ENCODE peak calls at places on chromosomes 6 and 20, in seven cellular contexts. P is dorsolateral prefrontal cortex, W is GM23338, E is thyroid gland, K is uterus, L is AG10803, X is suprapubic skin. H is an unnamed sample.

GRCh38 chr6:50467931-50468330 is 245.4 kb upstream of the TFAP2D start:
- DNase-seq in P (no peak), W (no peak), E (no peak), K (no peak), L (no peak), X (no peak), H (no peak)

GRCh38 chr6:1952726-1953360 is 292.6 kb downstream of the GMDS start:
- DNase-seq in P (no peak), W (no peak), E (no peak), K (no peak), L (peak), X (no peak), H (no peak)

GRCh38 chr6:87808005-87808757 is 106.1 kb upstream of the AKIRIN2 start:
- DNase-seq in P (no peak), W (no peak), E (no peak), K (no peak), L (peak), X (no peak), H (no peak)

GRCh38 chr20:44430270-44431065 is 45.2 kb upstream of the TTPAL start:
- DNase-seq in P (no peak), W (no peak), E (no peak), K (no peak), L (no peak), X (no peak), H (no peak)

GRCh38 chr20:23640873-23641667 is 3.3 kb upstream of the CST3 start:
- DNase-seq in P (no peak), W (no peak), E (no peak), K (no peak), L (no peak), X (no peak), H (peak)

GRCh38 chr6:5516036-5516435 is 254.7 kb downstream of the FARS2 start:
- DNase-seq in P (no peak), W (no peak), E (no peak), K (no peak), L (no peak), X (no peak), H (no peak)

GRCh38 chr6:21840428-21840827 is 246.9 kb downstream of the SOX4 start:
- DNase-seq in P (no peak), W (no peak), E (no peak), K (no peak), L (no peak), X (no peak), H (no peak)

GRCh38 chr6:23244300-23244699 is 674.9 kb downstream of the HDGFL1 start:
- DNase-seq in P (no peak), W (no peak), E (no peak), K (no peak), L (peak), X (no peak), H (no peak)

GRCh38 chr6:41739041-41739440 is 3.6 kb upstream of the TFEB start:
- DNase-seq in P (no peak), W (no peak), E (no peak), K (no peak), L (no peak), X (no peak), H (no peak)

GRCh38 chr20:24102290-24102689 is 113.7 kb upstream of the GGTLC1 start:
- DNase-seq in P (no peak), W (peak), E (no peak), K (no peak), L (no peak), X (no peak), H (no peak)

GRCh38 chr6:117414770-117415169 is 11.0 kb downstream of the ROS1 start:
- DNase-seq in P (no peak), W (peak), E (no peak), K (no peak), L (peak), X (no peak), H (no peak)

GRCh38 chr6:136728976-136729515 is 63.2 kb downstream of the MAP3K5 start:
- DNase-seq in P (no peak), W (no peak), E (no peak), K (no peak), L (no peak), X (no peak), H (no peak)

GRCh38 chr20:44370639-44371218 is 15.2 kb downstream of the HNF4A start:
- DNase-seq in P (no peak), W (no peak), E (no peak), K (no peak), L (no peak), X (no peak), H (no peak)

GRCh38 chr6:113690255-113690956 is 166.7 kb upstream of the MARCKS start:
- DNase-seq in P (no peak), W (no peak), E (no peak), K (no peak), L (peak), X (no peak), H (peak)

GRCh38 chr6:2020909-2021308 is 224.5 kb downstream of the GMDS start:
- DNase-seq in P (no peak), W (peak), E (no peak), K (no peak), L (peak), X (no peak), H (no peak)

GRCh38 chr6:112560651-112561050 is 213.5 kb downstream of the RFPL4B start:
- DNase-seq in P (no peak), W (peak), E (no peak), K (no peak), L (no peak), X (no peak), H (no peak)

GRCh38 chr20:39851459-39851858 is 837.6 kb downstream of the MAFB start:
- DNase-seq in P (no peak), W (no peak), E (no peak), K (no peak), L (peak), X (no peak), H (no peak)

GRCh38 chr6:127855542-127856159 is 45.2 kb downstream of the THEMIS start:
- DNase-seq in P (peak), W (peak), E (peak), K (no peak), L (peak), X (no peak), H (no peak)

GRCh38 chr20:63706852-63707557 is 771 bp downstream of the ARFRP1 start:
- DNase-seq in P (no peak), W (peak), E (peak), K (peak), L (peak), X (peak), H (no peak)

GRCh38 chr6:41786451-41787218 is 859 bp upstream of the TOMM6 start:
- DNase-seq in P (peak), W (peak), E (peak), K (peak), L (peak), X (peak), H (peak)

GRCh38 chr6:166632731-166633130 is 5.7 kb upstream of the RPS6KA2 start:
- DNase-seq in P (no peak), W (no peak), E (no peak), K (no peak), L (no peak), X (no peak), H (no peak)

GRCh38 chr20:37541326-37541725 is 13.7 kb upstream of the BLCAP start:
- DNase-seq in P (no peak), W (no peak), E (no peak), K (no peak), L (no peak), X (peak), H (no peak)

GRCh38 chr6:138240476-138241245 is 22.4 kb upstream of the PBOV1 start:
- DNase-seq in P (no peak), W (no peak), E (no peak), K (no peak), L (peak), X (no peak), H (no peak)

GRCh38 chr20:33239979-33240736 is 4.4 kb downstream of the BPIFA1 start:
- DNase-seq in P (no peak), W (no peak), E (no peak), K (no peak), L (no peak), X (no peak), H (no peak)

GRCh38 chr6:134683783-134684765 is 265.8 kb downstream of the ALDH8A1 start:
- DNase-seq in P (no peak), W (no peak), E (no peak), K (no peak), L (peak), X (no peak), H (no peak)

GRCh38 chr6:105968230-105968954 is 117.7 kb upstream of the PRDM1 start:
- DNase-seq in P (no peak), W (no peak), E (no peak), K (no peak), L (no peak), X (no peak), H (no peak)

GRCh38 chr6:13413906-13414555 is 73.4 kb downstream of the GFOD1 start:
- DNase-seq in P (peak), W (no peak), E (no peak), K (no peak), L (no peak), X (peak), H (no peak)

GRCh38 chr6:130766239-130767144 is 60.7 kb upstream of the SMLR1 start:
- DNase-seq in P (no peak), W (no peak), E (no peak), K (no peak), L (no peak), X (no peak), H (peak)

GRCh38 chr20:4113996-4114603 is 98.7 kb upstream of the RNF24 start:
- DNase-seq in P (no peak), W (no peak), E (no peak), K (no peak), L (no peak), X (no peak), H (no peak)

GRCh38 chr6:105489213-105489525 is 86.3 kb upstream of the PREP start:
- DNase-seq in P (no peak), W (no peak), E (no peak), K (no peak), L (no peak), X (no peak), H (no peak)

GRCh38 chr6:134667106-134667505 is 282.8 kb downstream of the ALDH8A1 start:
- DNase-seq in P (no peak), W (no peak), E (no peak), K (no peak), L (no peak), X (no peak), H (no peak)

GRCh38 chr6:126180585-126180984 is 159.3 kb upstream of the CENPW start:
- DNase-seq in P (no peak), W (no peak), E (no peak), K (peak), L (peak), X (no peak), H (no peak)

GRCh38 chr6:11500008-11500407 is 37.5 kb upstream of the TMEM170B start:
- DNase-seq in P (no peak), W (no peak), E (no peak), K (no peak), L (peak), X (no peak), H (no peak)

GRCh38 chr20:51022803-51023616 is at the start of gene KCNG1:
- DNase-seq in P (no peak), W (peak), E (peak), K (peak), L (peak), X (no peak), H (no peak)

GRCh38 chr20:61848851-61849250 is 216.8 kb downstream of the TAF4 start:
- DNase-seq in P (no peak), W (no peak), E (no peak), K (no peak), L (no peak), X (no peak), H (no peak)

GRCh38 chr20:61539706-61540360 is 287.8 kb downstream of the CDH4 start:
- DNase-seq in P (no peak), W (no peak), E (no peak), K (no peak), L (no peak), X (no peak), H (no peak)

GRCh38 chr20:46773680-46774079 is 64.2 kb downstream of the SLC2A10 start:
- DNase-seq in P (no peak), W (no peak), E (peak), K (no peak), L (no peak), X (no peak), H (no peak)

GRCh38 chr6:79494841-79495240 is 42.4 kb downstream of the LCA5 start:
- DNase-seq in P (no peak), W (peak), E (no peak), K (no peak), L (no peak), X (no peak), H (no peak)

GRCh38 chr6:164133095-164133494 is 718.6 kb downstream of the QKI start:
- DNase-seq in P (no peak), W (no peak), E (no peak), K (no peak), L (no peak), X (no peak), H (no peak)

GRCh38 chr20:20780127-20780822 is 67.8 kb upstream of the RALGAPA2 start:
- DNase-seq in P (no peak), W (peak), E (peak), K (no peak), L (peak), X (peak), H (no peak)

DNA sequence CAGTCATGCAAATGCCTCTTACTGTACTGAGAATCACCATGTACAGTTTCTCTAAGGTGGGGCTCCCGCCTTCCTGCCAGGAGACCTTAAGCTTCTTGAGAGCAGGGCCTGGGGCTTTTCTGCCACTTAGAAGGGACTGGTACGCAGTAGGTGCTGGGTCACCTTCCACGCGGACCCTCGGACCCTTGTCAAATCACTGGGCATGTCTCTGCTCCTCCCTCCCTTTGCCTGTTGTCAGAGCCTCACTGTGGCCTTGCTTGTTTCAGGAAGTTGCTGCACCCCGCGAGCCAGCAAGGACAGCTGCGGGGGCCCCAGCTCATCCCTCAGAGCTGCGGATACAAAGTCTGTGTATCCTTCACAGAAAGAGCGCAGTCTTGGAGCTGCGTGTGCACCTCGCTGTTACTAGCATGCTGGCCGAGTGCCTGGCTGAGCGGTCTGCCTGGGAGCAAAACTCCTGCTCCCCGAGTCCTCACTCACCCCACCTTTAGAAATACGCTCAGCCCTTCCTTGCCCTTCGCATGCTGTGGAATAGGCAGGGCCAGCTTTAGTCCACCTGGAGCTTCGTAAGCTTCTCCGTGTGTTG is 30.7 kb upstream of the IRF4 start:
- DNase-seq in P (no peak), W (no peak), E (no peak), K (no peak), L (no peak), X (no peak), H (no peak)
- H3K4me3 ChIP-seq in P (no peak), W (no peak), E (no peak), K (no peak), L (no peak), X (no peak), H (no peak)

GRCh38 chr6:71187136-71187535 is 101.5 kb upstream of the OGFRL1 start:
- DNase-seq in P (no peak), W (no peak), E (no peak), K (no peak), L (no peak), X (no peak), H (no peak)

GRCh38 chr6:71194730-71195129 is 93.9 kb upstream of the OGFRL1 start:
- DNase-seq in P (no peak), W (no peak), E (no peak), K (no peak), L (peak), X (no peak), H (no peak)

DNA sequence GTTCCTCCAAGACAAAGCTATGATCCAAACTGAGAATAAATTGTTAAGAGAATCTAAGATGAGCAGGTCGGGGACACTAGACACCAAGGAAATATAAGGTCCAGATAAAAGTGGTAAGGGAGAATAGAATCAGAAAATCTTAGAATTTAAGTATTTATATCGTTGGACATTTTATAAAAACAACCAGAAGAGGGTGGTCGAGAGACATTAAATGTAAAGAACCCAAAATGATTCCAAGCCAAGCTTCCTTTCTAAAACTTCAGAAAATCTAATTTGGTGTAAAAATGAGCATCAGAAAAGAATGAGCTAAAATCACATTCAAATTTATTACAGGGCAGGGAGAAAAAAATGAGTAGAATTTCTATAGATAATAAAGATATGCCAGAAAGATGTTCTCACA is 97.8 kb upstream of the OGFRL1 start:
- DNase-seq in P (no peak), W (peak), E (no peak), K (no peak), L (peak), X (no peak), H (no peak)
- TF ChIP-seq CTCF in P (peak), W (no peak), E (no peak), K (peak), L (peak), X (peak), H (peak)

DNA sequence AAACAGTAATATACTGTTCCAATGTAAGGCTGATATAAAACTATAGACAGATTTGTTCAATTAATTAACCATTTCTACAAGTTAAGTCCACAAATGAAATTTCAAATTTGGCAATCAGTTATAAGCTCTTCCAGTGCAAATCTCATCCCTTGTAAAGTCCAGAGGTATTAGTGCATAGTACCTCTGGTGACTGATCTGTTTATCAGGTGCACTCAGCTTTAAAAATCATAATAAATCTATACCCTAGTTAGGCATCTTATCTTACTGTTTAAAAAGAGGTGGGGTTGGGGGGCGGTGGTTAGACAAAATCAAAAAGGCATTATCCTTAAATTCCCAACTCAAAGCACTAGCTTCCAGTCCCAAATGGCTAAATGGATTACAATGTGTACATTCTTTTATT is 2.9 kb downstream of the FBXO30 start:
- DNase-seq in P (no peak), W (no peak), E (no peak), K (no peak), L (no peak), X (no peak), H (no peak)
- H3K4me3 ChIP-seq in P (no peak), W (peak), E (no peak), K (no peak), L (no peak), X (no peak), H (peak)

DNA sequence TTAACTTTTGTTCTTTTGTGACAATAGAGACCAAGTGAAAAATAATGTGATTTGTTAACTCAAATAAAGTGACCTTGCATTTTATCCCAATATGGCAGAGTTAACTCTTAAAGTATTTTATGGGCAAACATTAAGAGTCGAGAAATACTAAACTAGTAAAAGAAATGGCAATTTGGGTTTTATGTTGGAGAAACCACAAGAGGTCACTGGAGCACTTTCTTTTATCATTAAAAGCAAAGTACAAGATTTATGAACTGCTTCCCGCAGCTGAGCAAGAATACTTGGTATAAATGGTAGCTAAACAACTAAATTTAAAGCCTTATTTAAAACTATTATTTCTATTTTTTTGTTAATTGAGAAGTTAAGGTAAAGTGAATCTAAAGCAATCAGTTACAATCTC is 33.5 kb upstream of the MCM9 start:
- DNase-seq in P (no peak), W (peak), E (no peak), K (no peak), L (peak), X (no peak), H (no peak)
- TF ChIP-seq CTCF in P (peak), W (peak), E (no peak), K (peak), L (peak), X (no peak), H (peak)

H was measured in esophagus muscularis mucosa.